ENCODE peak calls at places on chromosome 3, in eight cellular contexts. One of them, this sample, is unnamed.
A peak's percentile ranks its signal among the peaks of the same experiment; 100 is the strongest.

GRCh38 chr3:28050895-28051294 is 190.5 kb upstream of the CMC1 start:
- DNase-seq in cardiac muscle cell: peak; percentile 58
- DNase-seq in uterus: no peak
- DNase-seq in heart left ventricle: no peak
- DNase-seq in K562: no peak
- DNase-seq in sigmoid colon: no peak
- DNase-seq in suprapubic skin: no peak
- DNase-seq in WERI-Rb-1: no peak
- DNase-seq in this sample: no peak

GRCh38 chr3:38646630-38647029 is 2.9 kb downstream of the SCN5A start:
- DNase-seq in K562: peak; percentile 61
- DNase-seq in uterus: no peak
- DNase-seq in sigmoid colon: peak; percentile 6
- DNase-seq in heart left ventricle: no peak
- DNase-seq in cardiac muscle cell: peak; percentile 54
- DNase-seq in WERI-Rb-1: no peak
- DNase-seq in suprapubic skin: peak; percentile 52
- DNase-seq in this sample: peak; percentile 82

GRCh38 chr3:71163216-71163918 is 420.2 kb downstream of the FOXP1 start:
- DNase-seq in uterus: no peak
- DNase-seq in suprapubic skin: no peak
- DNase-seq in cardiac muscle cell: peak; percentile 50
- DNase-seq in WERI-Rb-1: no peak
- DNase-seq in heart left ventricle: no peak
- DNase-seq in sigmoid colon: no peak
- DNase-seq in K562: no peak
- DNase-seq in this sample: no peak

GRCh38 chr3:48248095-48248863 is 7.4 kb downstream of the ZNF589 start:
- DNase-seq in WERI-Rb-1: no peak
- DNase-seq in heart left ventricle: no peak
- DNase-seq in K562: no peak
- DNase-seq in suprapubic skin: no peak
- DNase-seq in uterus: no peak
- DNase-seq in sigmoid colon: peak; percentile 8
- DNase-seq in cardiac muscle cell: no peak
- DNase-seq in this sample: no peak

GRCh38 chr3:58824285-58824684 is 157.7 kb upstream of the FAM3D start:
- DNase-seq in uterus: no peak
- DNase-seq in suprapubic skin: no peak
- DNase-seq in sigmoid colon: no peak
- DNase-seq in cardiac muscle cell: peak; percentile 65
- DNase-seq in heart left ventricle: no peak
- DNase-seq in WERI-Rb-1: peak; percentile 77
- DNase-seq in K562: peak; percentile 37
- DNase-seq in this sample: peak; percentile 90

GRCh38 chr3:171404376-171404982 is 55.7 kb downstream of the TNIK start:
- DNase-seq in cardiac muscle cell: peak; percentile 42
- DNase-seq in suprapubic skin: no peak
- DNase-seq in K562: no peak
- DNase-seq in heart left ventricle: no peak
- DNase-seq in sigmoid colon: no peak
- DNase-seq in uterus: no peak
- DNase-seq in WERI-Rb-1: no peak
- DNase-seq in this sample: no peak

GRCh38 chr3:129962600-129962999 is 11.9 kb upstream of the TRH start:
- DNase-seq in uterus: no peak
- DNase-seq in heart left ventricle: no peak
- DNase-seq in WERI-Rb-1: no peak
- DNase-seq in suprapubic skin: no peak
- DNase-seq in cardiac muscle cell: no peak
- DNase-seq in sigmoid colon: no peak
- DNase-seq in K562: no peak
- DNase-seq in this sample: no peak

GRCh38 chr3:33054100-33055097 is 42.5 kb downstream of the GLB1 start:
- DNase-seq in WERI-Rb-1: no peak
- DNase-seq in heart left ventricle: no peak
- DNase-seq in sigmoid colon: no peak
- DNase-seq in cardiac muscle cell: peak; percentile 7
- DNase-seq in uterus: no peak
- DNase-seq in K562: peak; percentile 92
- DNase-seq in suprapubic skin: no peak
- DNase-seq in this sample: no peak

GRCh38 chr3:152192936-152193672 is 75.6 kb upstream of the MBNL1 start:
- DNase-seq in WERI-Rb-1: no peak
- DNase-seq in K562: no peak
- DNase-seq in sigmoid colon: no peak
- DNase-seq in uterus: no peak
- DNase-seq in heart left ventricle: no peak
- DNase-seq in suprapubic skin: no peak
- DNase-seq in cardiac muscle cell: no peak
- DNase-seq in this sample: no peak

GRCh38 chr3:12990306-12990705 is 82.9 kb downstream of the IQSEC1 start:
- DNase-seq in uterus: no peak
- DNase-seq in cardiac muscle cell: no peak
- DNase-seq in K562: no peak
- DNase-seq in suprapubic skin: no peak
- DNase-seq in sigmoid colon: no peak
- DNase-seq in heart left ventricle: no peak
- DNase-seq in WERI-Rb-1: no peak
- DNase-seq in this sample: peak; percentile 36

GRCh38 chr3:12991861-12992281 is 81.4 kb downstream of the IQSEC1 start:
- DNase-seq in sigmoid colon: no peak
- DNase-seq in cardiac muscle cell: no peak
- DNase-seq in heart left ventricle: no peak
- DNase-seq in uterus: no peak
- DNase-seq in K562: no peak
- DNase-seq in suprapubic skin: no peak
- DNase-seq in WERI-Rb-1: no peak
- DNase-seq in this sample: peak; percentile 53

GRCh38 chr3:12990781-12991480 is 82.3 kb downstream of the IQSEC1 start:
- DNase-seq in WERI-Rb-1: peak; percentile 59
- DNase-seq in uterus: no peak
- DNase-seq in K562: no peak
- DNase-seq in suprapubic skin: no peak
- DNase-seq in sigmoid colon: no peak
- DNase-seq in heart left ventricle: no peak
- DNase-seq in cardiac muscle cell: peak; percentile 33
- DNase-seq in this sample: peak; percentile 42

GRCh38 chr3:12992629-12993021 is 80.6 kb downstream of the IQSEC1 start:
- DNase-seq in heart left ventricle: no peak
- DNase-seq in sigmoid colon: no peak
- DNase-seq in K562: no peak
- DNase-seq in suprapubic skin: no peak
- DNase-seq in cardiac muscle cell: no peak
- DNase-seq in uterus: no peak
- DNase-seq in WERI-Rb-1: peak; percentile 78
- DNase-seq in this sample: no peak

GRCh38 chr3:12991481-12991837 is 81.8 kb downstream of the IQSEC1 start:
- DNase-seq in sigmoid colon: no peak
- DNase-seq in suprapubic skin: no peak
- DNase-seq in heart left ventricle: no peak
- DNase-seq in K562: no peak
- DNase-seq in uterus: no peak
- DNase-seq in cardiac muscle cell: no peak
- DNase-seq in WERI-Rb-1: no peak
- DNase-seq in this sample: no peak
- H3K27me3 ChIP-seq in sigmoid colon: no peaks in the 10 kb centered on the region
- H3K27me3 ChIP-seq in suprapubic skin: no peaks in the 10 kb centered on the region
- H3K27me3 ChIP-seq in heart left ventricle: no peaks in the 10 kb centered on the region
- H3K27me3 ChIP-seq in K562: no peaks in the 10 kb centered on the region
- H3K27me3 ChIP-seq in uterus: no peaks in the 10 kb centered on the region
- H3K27me3 ChIP-seq in cardiac muscle cell: no peaks in the 10 kb centered on the region
- H3K27me3 ChIP-seq in WERI-Rb-1: no peaks in the 10 kb centered on the region
- H3K27me3 ChIP-seq in this sample: no peaks in the 10 kb centered on the region

GRCh38 chr3:136685882-136686281 is 66.3 kb downstream of the STAG1 start:
- DNase-seq in uterus: no peak
- DNase-seq in cardiac muscle cell: no peak
- DNase-seq in WERI-Rb-1: no peak
- DNase-seq in sigmoid colon: no peak
- DNase-seq in K562: no peak
- DNase-seq in suprapubic skin: no peak
- DNase-seq in heart left ventricle: no peak
- DNase-seq in this sample: no peak

GRCh38 chr3:136694321-136694720 is 57.9 kb downstream of the STAG1 start:
- DNase-seq in cardiac muscle cell: no peak
- DNase-seq in K562: no peak
- DNase-seq in suprapubic skin: no peak
- DNase-seq in uterus: no peak
- DNase-seq in sigmoid colon: no peak
- DNase-seq in heart left ventricle: no peak
- DNase-seq in WERI-Rb-1: no peak
- DNase-seq in this sample: no peak

DNA sequence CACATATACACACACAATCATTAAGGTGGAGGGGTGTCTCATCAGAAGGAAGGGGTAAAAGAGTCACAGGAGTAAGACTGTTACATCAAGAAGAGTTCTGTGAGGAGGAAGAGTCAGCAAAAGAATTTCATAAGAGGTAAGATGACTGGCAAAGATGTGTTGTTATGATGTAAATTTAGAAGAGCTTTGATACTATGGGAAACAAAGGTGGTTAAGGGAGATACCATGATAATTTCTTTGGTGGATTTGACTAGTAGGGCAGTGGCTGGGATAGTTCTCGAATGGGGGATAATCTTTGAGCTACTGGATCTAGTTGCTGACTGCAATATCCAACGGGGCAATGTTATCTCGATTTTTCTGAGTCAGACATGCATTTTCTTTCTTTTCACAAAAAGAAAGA is 61.6 kb downstream of the STAG1 start:
- DNase-seq in suprapubic skin: no peak
- DNase-seq in sigmoid colon: no peak
- DNase-seq in uterus: no peak
- DNase-seq in WERI-Rb-1: no peak
- DNase-seq in heart left ventricle: no peak
- DNase-seq in K562: peak; percentile 45
- DNase-seq in cardiac muscle cell: no peak
- DNase-seq in this sample: no peak
- H3K27ac ChIP-seq in suprapubic skin: no peak overlapping the region
- H3K27ac ChIP-seq in sigmoid colon: no peak overlapping the region
- H3K27ac ChIP-seq in uterus: no peak overlapping the region
- H3K27ac ChIP-seq in WERI-Rb-1: no peak overlapping the region
- H3K27ac ChIP-seq in heart left ventricle: no peak overlapping the region
- H3K27ac ChIP-seq in K562: peak overlapping the region; percentile 67
- H3K27ac ChIP-seq in cardiac muscle cell: no peak overlapping the region
- H3K27ac ChIP-seq in this sample: no peak overlapping the region

GRCh38 chr3:190318666-190319065 is 3.6 kb downstream of the CLDN1 start:
- DNase-seq in heart left ventricle: no peak
- DNase-seq in uterus: no peak
- DNase-seq in sigmoid colon: no peak
- DNase-seq in WERI-Rb-1: no peak
- DNase-seq in cardiac muscle cell: no peak
- DNase-seq in suprapubic skin: no peak
- DNase-seq in K562: no peak
- DNase-seq in this sample: no peak
- H3K27me3 ChIP-seq in heart left ventricle: no peaks in the 10 kb centered on the region
- H3K27me3 ChIP-seq in uterus: no peaks in the 10 kb centered on the region
- H3K27me3 ChIP-seq in sigmoid colon: peaks cover 14% of the 10 kb centered on the region
- H3K27me3 ChIP-seq in WERI-Rb-1: no peaks in the 10 kb centered on the region
- H3K27me3 ChIP-seq in cardiac muscle cell: peaks cover 45% of the 10 kb centered on the region
- H3K27me3 ChIP-seq in suprapubic skin: no peaks in the 10 kb centered on the region
- H3K27me3 ChIP-seq in K562: no peaks in the 10 kb centered on the region
- H3K27me3 ChIP-seq in this sample: peaks cover 11% of the 10 kb centered on the region

GRCh38 chr3:15148614-15149013 is 49.7 kb upstream of the RBSN start:
- DNase-seq in sigmoid colon: no peak
- DNase-seq in heart left ventricle: no peak
- DNase-seq in WERI-Rb-1: peak; percentile 55
- DNase-seq in suprapubic skin: no peak
- DNase-seq in uterus: peak; percentile 17
- DNase-seq in K562: peak; percentile 79
- DNase-seq in cardiac muscle cell: peak; percentile 27
- DNase-seq in this sample: peak; percentile 92

GRCh38 chr3:15153103-15153502 is 52.9 kb upstream of the CAPN7 start:
- DNase-seq in WERI-Rb-1: no peak
- DNase-seq in cardiac muscle cell: no peak
- DNase-seq in heart left ventricle: no peak
- DNase-seq in sigmoid colon: no peak
- DNase-seq in suprapubic skin: no peak
- DNase-seq in uterus: no peak
- DNase-seq in K562: no peak
- DNase-seq in this sample: no peak

GRCh38 chr3:15151166-15151565 is 52.2 kb upstream of the RBSN start:
- DNase-seq in suprapubic skin: no peak
- DNase-seq in K562: peak; percentile 23
- DNase-seq in uterus: no peak
- DNase-seq in cardiac muscle cell: peak; percentile 5
- DNase-seq in sigmoid colon: no peak
- DNase-seq in WERI-Rb-1: no peak
- DNase-seq in heart left ventricle: no peak
- DNase-seq in this sample: no peak

GRCh38 chr3:15154326-15154725 is 51.7 kb upstream of the CAPN7 start:
- DNase-seq in cardiac muscle cell: no peak
- DNase-seq in uterus: no peak
- DNase-seq in suprapubic skin: no peak
- DNase-seq in WERI-Rb-1: peak; percentile 16
- DNase-seq in heart left ventricle: no peak
- DNase-seq in K562: no peak
- DNase-seq in sigmoid colon: no peak
- DNase-seq in this sample: no peak

DNA sequence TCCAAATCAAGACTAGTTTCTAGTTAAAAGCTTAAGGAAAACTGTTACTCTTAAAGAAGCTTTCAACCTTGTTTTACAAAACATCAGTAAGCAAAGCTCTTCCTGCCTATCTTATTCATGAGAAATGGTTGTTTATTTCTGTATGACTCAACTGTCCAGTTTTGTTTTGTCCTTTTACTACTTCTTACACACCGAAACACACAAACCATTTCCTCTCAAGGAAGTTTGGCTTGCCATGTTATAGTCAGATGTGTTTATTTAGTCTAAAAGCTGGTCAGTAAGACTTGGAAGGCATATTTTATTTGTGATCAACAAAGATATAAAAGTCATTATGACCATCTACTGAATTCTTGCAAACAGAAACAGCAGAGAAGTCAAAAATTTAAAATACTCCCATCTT is 53.2 kb upstream of the RBSN start:
- DNase-seq in uterus: no peak
- DNase-seq in sigmoid colon: no peak
- DNase-seq in suprapubic skin: no peak
- DNase-seq in K562: no peak
- DNase-seq in cardiac muscle cell: no peak
- DNase-seq in WERI-Rb-1: no peak
- DNase-seq in heart left ventricle: no peak
- DNase-seq in this sample: no peak
- H3K27ac ChIP-seq in uterus: no peak overlapping the region
- H3K27ac ChIP-seq in sigmoid colon: no peak overlapping the region
- H3K27ac ChIP-seq in suprapubic skin: no peak overlapping the region
- H3K27ac ChIP-seq in K562: no peak overlapping the region
- H3K27ac ChIP-seq in cardiac muscle cell: no peak overlapping the region
- H3K27ac ChIP-seq in WERI-Rb-1: no peak overlapping the region
- H3K27ac ChIP-seq in heart left ventricle: no peak overlapping the region
- H3K27ac ChIP-seq in this sample: no peak overlapping the region

This sample was measured in endodermal cell.